ENCODE peak calls at places on chromosomes 4 and X, in ten cellular contexts. V is fibroblast of lung; T is HCT116; O is A549; X is CD4-positive, alpha-beta T cell; Z is B cell; W is endothelial cell; L is MM.1S; B is HL-60; S is kidney epithelial cell. F is an unnamed sample.

GRCh38 chrX:100424012-100424411 is 13.9 kb upstream of the PCDH19 start:
- DNase-seq in V (no peak), T (no peak), O (no peak), X (no peak), Z (no peak), W (no peak), L (no peak), B (no peak), S (no peak), F (no peak)

GRCh38 chr4:104693601-104694201 is 199.0 kb upstream of the CXXC4 start:
- DNase-seq in V (peak; percentile 52), T (peak; percentile 26), O (peak; percentile 23), X (no peak), Z (no peak), W (no peak), L (peak; percentile 19), B (peak; percentile 11), S (no peak), F (no peak)

GRCh38 chr4:107888237-107888636 is 43.1 kb upstream of the CYP2U1 start:
- DNase-seq in V (no peak), T (no peak), O (peak; percentile 13), X (no peak), Z (no peak), W (no peak), L (no peak), B (no peak), S (no peak), F (no peak)

GRCh38 chr4:6926681-6927478 is 17.3 kb downstream of the TBC1D14 start:
- DNase-seq in V (peak; percentile 66), T (no peak), O (no peak), X (peak; percentile 60), Z (no peak), W (no peak), L (no peak), B (no peak), S (no peak), F (no peak)

GRCh38 chr4:67909910-67910905 is 26.4 kb upstream of the TMPRSS11D start:
- DNase-seq in V (peak; percentile 47), T (no peak), O (peak; percentile 10), X (no peak), Z (no peak), W (no peak), L (peak; percentile 14), B (no peak), S (no peak), F (no peak)

GRCh38 chr4:37765741-37766140 is 60.7 kb upstream of the PGM2 start:
- DNase-seq in V (no peak), T (no peak), O (no peak), X (no peak), Z (no peak), W (no peak), L (no peak), B (no peak), S (no peak), F (peak; percentile 32)

GRCh38 chr4:159435561-159436023 is 332.7 kb downstream of the RAPGEF2 start:
- DNase-seq in V (no peak), T (no peak), O (no peak), X (no peak), Z (no peak), W (no peak), L (no peak), B (no peak), S (no peak), F (no peak)

GRCh38 chr4:63717384-63717783 is 691.9 kb downstream of the TECRL start:
- DNase-seq in V (no peak), T (no peak), O (peak; percentile 45), X (no peak), Z (no peak), W (no peak), L (peak; percentile 35), B (no peak), S (peak; percentile 5), F (no peak)

GRCh38 chr4:84324850-84325249 is 174.2 kb downstream of the NKX6-1 start:
- DNase-seq in V (no peak), T (no peak), O (no peak), X (no peak), Z (no peak), W (no peak), L (no peak), B (no peak), S (no peak), F (no peak)

GRCh38 chr4:98491862-98492554 is 166.4 kb downstream of the TSPAN5 start:
- DNase-seq in V (no peak), T (no peak), O (no peak), X (no peak), Z (no peak), W (no peak), L (no peak), B (no peak), S (no peak), F (no peak)

GRCh38 chrX:39766882-39767281 is 330.9 kb downstream of the BCOR start:
- DNase-seq in V (no peak), T (no peak), O (no peak), X (no peak), Z (no peak), W (no peak), L (no peak), B (no peak), S (no peak), F (no peak)

GRCh38 chrX:48770296-48770695 is 8.7 kb downstream of the GLOD5 start:
- DNase-seq in V (no peak), T (no peak), O (no peak), X (no peak), Z (no peak), W (no peak), L (no peak), B (no peak), S (no peak), F (no peak)

GRCh38 chrX:47628980-47629379 is 750 bp downstream of the CFP start:
- DNase-seq in V (no peak), T (no peak), O (no peak), X (no peak), Z (no peak), W (no peak), L (no peak), B (peak; percentile 50), S (no peak), F (no peak)

GRCh38 chrX:3129256-3129655 is 88.0 kb downstream of the ARSF start:
- DNase-seq in V (peak; percentile 30), T (no peak), O (no peak), X (no peak), Z (no peak), W (no peak), L (no peak), B (no peak), S (peak; percentile 4), F (no peak)

GRCh38 chr4:150337709-150338108 is 244.2 kb upstream of the MAB21L2 start:
- DNase-seq in V (peak; percentile 79), T (no peak), O (no peak), X (no peak), Z (no peak), W (no peak), L (no peak), B (no peak), S (no peak), F (no peak)

DNA sequence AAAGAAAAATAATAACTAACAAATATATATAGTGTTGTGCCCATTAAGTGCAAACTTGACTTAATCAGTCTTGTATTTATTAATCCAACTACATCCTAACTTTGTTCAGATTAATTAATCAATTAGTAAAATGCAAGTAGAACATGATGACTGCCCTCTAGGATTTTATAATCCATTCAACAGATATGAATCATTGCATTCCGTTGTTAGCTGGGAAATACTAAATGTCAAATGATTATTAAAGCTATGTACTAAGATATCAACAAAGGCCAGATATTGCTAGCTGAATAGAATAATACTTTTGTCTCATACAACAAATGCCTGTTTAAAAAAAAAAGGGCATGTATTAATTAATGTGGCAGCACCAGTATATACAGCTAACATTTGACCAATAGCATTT is 1366.3 kb downstream of the STIM2 start:
- DNase-seq in V (no peak), T (no peak), O (no peak), X (no peak), Z (no peak), W (no peak), L (no peak), B (no peak), S (no peak), F (no peak)
- TF ChIP-seq CTCF in V (no peak), T (no peak), O (no peak), X (no peak), Z (no peak), W (no peak), L (no peak), B (no peak), S (no peak), F (no peak)

DNA sequence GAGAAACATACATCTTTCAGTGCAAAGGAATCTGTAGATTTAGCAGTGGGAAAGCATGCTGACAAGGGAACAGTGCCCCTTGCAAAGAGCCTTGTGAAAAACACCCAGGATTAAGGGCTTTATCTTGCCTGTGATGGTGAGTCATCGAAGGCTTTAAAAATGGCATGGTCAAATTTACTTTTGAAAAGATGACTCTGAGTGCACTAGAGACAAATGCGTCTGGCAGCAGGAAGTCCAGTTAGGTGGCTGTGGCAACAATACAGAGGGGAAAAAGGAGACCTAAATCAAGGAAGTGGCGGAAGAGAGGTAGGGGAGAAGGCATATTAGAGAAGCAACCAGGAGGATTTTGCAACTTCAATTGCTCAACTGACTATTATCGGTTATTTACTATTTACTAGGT is 472.6 kb upstream of the CPEB2 start:
- DNase-seq in V (peak; percentile 11), T (no peak), O (peak; percentile 18), X (no peak), Z (no peak), W (no peak), L (no peak), B (peak; percentile 57), S (no peak), F (no peak)
- TF ChIP-seq CTCF in V (no peak), T (no peak), O (no peak), X (no peak), Z (no peak), W (no peak), L (no peak), B (no peak), S (no peak), F (no peak)

DNA sequence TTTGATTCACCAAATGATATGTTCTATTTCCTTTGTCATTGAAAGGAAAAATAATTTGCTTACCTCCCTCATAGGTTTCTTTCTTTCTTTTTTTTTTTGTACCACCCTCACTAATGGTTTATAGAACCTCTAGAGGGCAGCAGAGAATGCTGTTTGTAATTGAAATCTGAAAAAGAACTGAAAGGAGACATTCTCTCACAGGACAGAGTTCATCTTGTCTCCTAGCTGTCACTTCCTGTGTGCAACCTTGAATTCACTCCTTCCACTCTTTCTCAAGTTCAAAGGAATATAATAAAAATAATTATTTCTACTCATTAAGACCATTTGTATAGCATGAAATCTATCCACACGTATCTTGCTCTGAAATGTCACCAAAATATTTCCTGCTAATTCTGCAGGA is 51.0 kb downstream of the GUCY1B1 start:
- DNase-seq in V (peak; percentile 95), T (peak; percentile 85), O (peak; percentile 88), X (no peak), Z (peak; percentile 11), W (no peak), L (peak; percentile 94), B (peak; percentile 39), S (no peak), F (peak; percentile 48)
- TF ChIP-seq CTCF in V (peak; percentile 52), T (peak; percentile 77), O (peak; percentile 63), X (peak; percentile 64), Z (peak; percentile 77), W (peak; percentile 51), L (peak; percentile 63), B (no peak), S (peak; percentile 61), F (peak; percentile 55)

DNA sequence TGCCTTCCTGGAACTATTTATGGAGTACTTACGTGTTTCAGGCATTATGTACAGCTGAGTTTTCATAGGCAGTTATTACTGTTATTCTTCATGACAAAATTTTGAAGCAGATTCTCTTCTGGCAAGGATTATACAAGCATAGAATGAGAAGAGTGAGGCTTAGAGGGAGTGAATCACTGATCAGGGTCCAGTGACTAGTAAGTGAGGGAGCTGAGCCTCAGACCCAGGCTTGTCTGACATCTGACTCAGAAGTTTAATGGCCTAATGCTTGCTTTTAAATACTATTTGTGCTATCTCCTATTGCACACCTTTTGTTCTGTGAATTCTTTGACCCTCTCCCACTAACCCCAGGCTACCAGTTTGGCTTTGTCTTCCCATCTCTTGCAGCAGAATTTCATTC is 110.6 kb downstream of the DTHD1 start:
- DNase-seq in V (no peak), T (no peak), O (no peak), X (no peak), Z (no peak), W (no peak), L (no peak), B (no peak), S (peak; percentile 18), F (no peak)
- TF ChIP-seq CTCF in V (no peak), T (no peak), O (no peak), X (no peak), Z (no peak), W (no peak), L (no peak), B (no peak), S (no peak), F (no peak)

F was measured in GM10248.